ENCODE peak calls at places on chromosome 9, in six cellular contexts. W, K, A, P, G and O are unnamed samples.

GRCh38 chr9:14006586-14007198 is 307.2 kb downstream of the NFIB start:
- DNase-seq in W (no peak), G (no peak), P (no peak), A (no peak), K (no peak), O (no peak)

GRCh38 chr9:124293712-124294504 is 36.2 kb downstream of the NEK6 start:
- DNase-seq in K (no peak), P (no peak), G (no peak), A (no peak), W (no peak), O (no peak)

GRCh38 chr9:69744688-69745380 is 15.0 kb downstream of the PTAR1 start:
- DNase-seq in W (no peak), P (no peak), G (no peak), K (no peak), A (no peak), O (no peak)

GRCh38 chr9:121021294-121021693 is 28.8 kb downstream of the C5 start:
- DNase-seq in P (no peak), K (no peak), W (no peak), G (no peak), A (no peak), O (no peak)

GRCh38 chr9:131503626-131504465 is 1.1 kb downstream of the POMT1 start:
- DNase-seq in G (no peak), A (peak), P (peak), W (peak), K (peak), O (peak)

GRCh38 chr9:130308081-130308571 is 42.6 kb downstream of the HMCN2 start:
- DNase-seq in A (no peak), G (no peak), P (no peak), K (no peak), W (no peak), O (no peak)

GRCh38 chr9:106886111-106887046 is 23.4 kb downstream of the ZNF462 start:
- DNase-seq in P (no peak), K (no peak), A (no peak), W (no peak), G (no peak), O (no peak)

GRCh38 chr9:100581661-100582060 is 3.8 kb downstream of the CAVIN4 start:
- DNase-seq in K (no peak), A (no peak), G (no peak), W (no peak), P (no peak), O (no peak)

GRCh38 chr9:6712041-6712440 is 45.7 kb upstream of the KDM4C start:
- DNase-seq in W (no peak), P (no peak), K (no peak), G (no peak), A (no peak), O (no peak)

GRCh38 chr9:132210472-132211145 is 48.8 kb downstream of the NTNG2 start:
- DNase-seq in P (no peak), A (no peak), G (no peak), W (no peak), K (no peak), O (peak)

GRCh38 chr9:4932681-4933080 is 52.4 kb upstream of the JAK2 start:
- DNase-seq in P (no peak), G (no peak), A (no peak), K (no peak), W (no peak), O (no peak)

GRCh38 chr9:110886832-110887231 is 151.4 kb downstream of the LPAR1 start:
- DNase-seq in A (no peak), P (no peak), G (no peak), K (no peak), W (no peak), O (no peak)

GRCh38 chr9:104927912-104928740 is at the start of gene ABCA1:
- DNase-seq in K (peak), W (peak), P (peak), G (no peak), A (peak), O (peak)

GRCh38 chr9:122090287-122090883 is 2.7 kb downstream of the TTLL11 start:
- DNase-seq in W (no peak), G (no peak), K (no peak), A (no peak), P (peak), O (no peak)

GRCh38 chr9:122091682-122092592 is 1.2 kb downstream of the TTLL11 start:
- DNase-seq in P (no peak), W (no peak), A (no peak), K (no peak), G (no peak), O (peak)

GRCh38 chr9:122095010-122095767 is 2.1 kb upstream of the TTLL11 start:
- DNase-seq in K (peak), P (peak), W (peak), G (no peak), A (peak), O (peak)

GRCh38 chr9:122090981-122091380 is 2.1 kb downstream of the TTLL11 start:
- DNase-seq in G (no peak), A (no peak), K (no peak), W (no peak), P (no peak), O (no peak)

GRCh38 chr9:122092611-122093506 is at the start of gene TTLL11:
- DNase-seq in W (peak), P (peak), G (peak), A (peak), K (peak), O (peak)
- TF ChIP-seq POLR2A in W (peak), P (peak), G (peak), A (peak), K (no peak), O (no peak)

DNA sequence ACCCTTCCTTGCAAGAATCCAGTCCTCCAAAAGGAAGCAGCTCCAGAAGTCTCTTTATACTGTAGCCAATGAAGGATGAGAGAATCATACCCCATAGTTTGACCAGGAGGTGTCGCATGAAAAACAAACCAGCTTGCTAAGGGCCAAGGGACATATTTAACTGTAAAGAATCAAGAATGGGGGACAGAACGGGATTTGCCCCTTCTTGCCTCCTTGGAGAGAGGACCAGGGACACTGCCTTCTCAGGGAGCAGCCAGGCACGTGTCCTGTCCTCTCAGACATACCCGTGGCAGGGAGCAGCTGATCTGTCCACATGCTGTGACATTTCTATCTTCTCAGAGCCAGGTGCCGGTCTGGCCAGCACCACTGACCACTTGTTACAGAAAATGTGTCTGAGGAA is 11.7 kb downstream of the PRUNE2 start:
- DNase-seq in P (no peak), W (no peak), K (peak), A (no peak), G (no peak), O (no peak)
- TF ChIP-seq CTCF in P (no peak), W (no peak), K (peak), A (no peak), G (no peak), O (no peak)

GRCh38 chr9:93673844-93674334 is 97.5 kb downstream of the PHF2 start:
- DNase-seq in P (no peak), G (no peak), A (no peak), W (no peak), K (no peak), O (no peak)
- TF ChIP-seq MYC in P (no peak), G (no peak), A (no peak), W (no peak), K (no peak), O (no peak)

GRCh38 chr9:115034801-115035200 is 83.2 kb downstream of the TNC start:
- DNase-seq in K (no peak), A (no peak), G (no peak), W (no peak), P (no peak), O (no peak)

GRCh38 chr9:115033800-115034199 is 84.2 kb downstream of the TNC start:
- DNase-seq in K (no peak), W (no peak), A (no peak), P (no peak), G (no peak), O (no peak)

GRCh38 chr9:115036691-115037090 is 81.3 kb downstream of the TNC start:
- DNase-seq in G (no peak), A (no peak), K (no peak), P (no peak), W (no peak), O (no peak)

GRCh38 chr9:115038138-115038537 is 79.8 kb downstream of the TNC start:
- DNase-seq in G (no peak), P (no peak), W (no peak), K (no peak), A (no peak), O (no peak)

DNA sequence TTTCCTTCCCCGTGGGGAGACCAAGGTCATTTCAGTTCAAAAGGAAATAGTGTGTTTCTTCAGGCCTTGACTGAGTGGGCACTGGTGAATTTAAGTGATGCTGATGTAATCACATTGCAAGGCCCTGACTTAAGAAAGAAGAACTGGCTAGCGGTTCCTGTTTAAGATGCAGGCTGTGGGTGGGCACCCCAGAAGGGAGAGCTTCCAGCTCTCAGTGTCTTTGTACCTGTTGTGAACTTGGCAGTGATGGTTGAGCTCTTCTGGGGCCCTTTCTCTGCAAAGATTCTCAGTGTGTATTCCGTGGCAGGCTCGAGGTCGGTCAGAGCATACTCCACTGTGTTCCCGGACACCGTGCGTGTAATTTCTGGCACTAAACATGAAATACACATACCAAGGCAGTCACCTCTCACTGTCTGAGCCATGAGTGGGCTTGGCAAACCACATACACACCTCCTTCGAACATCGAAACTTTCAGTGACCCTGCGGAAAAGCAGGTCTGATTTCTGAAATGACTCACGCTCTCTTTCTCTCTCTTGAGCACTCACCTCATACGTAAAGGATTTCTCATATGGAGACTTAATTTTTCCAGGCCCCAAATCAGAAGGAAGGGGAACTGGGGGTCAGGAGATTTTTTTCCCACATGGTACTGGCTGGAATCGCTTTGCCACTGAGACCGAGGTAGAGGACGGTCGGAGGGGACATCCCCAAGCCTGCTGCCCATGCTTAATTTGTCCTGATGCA is 81.9 kb downstream of the TNC start:
- DNase-seq in A (no peak), P (no peak), G (peak), K (no peak), W (no peak), O (peak)
- TF ChIP-seq POLR2A in A (no peak), P (no peak), G (no peak), K (no peak), W (no peak), O (no peak)

GRCh38 chr9:90830051-90830450 is 28.4 kb downstream of the SYK start:
- DNase-seq in G (no peak), K (no peak), A (no peak), P (no peak), W (no peak), O (no peak)
- TF ChIP-seq CTCF in G (no peak), K (no peak), A (no peak), P (no peak), W (no peak), O (no peak)

DNA sequence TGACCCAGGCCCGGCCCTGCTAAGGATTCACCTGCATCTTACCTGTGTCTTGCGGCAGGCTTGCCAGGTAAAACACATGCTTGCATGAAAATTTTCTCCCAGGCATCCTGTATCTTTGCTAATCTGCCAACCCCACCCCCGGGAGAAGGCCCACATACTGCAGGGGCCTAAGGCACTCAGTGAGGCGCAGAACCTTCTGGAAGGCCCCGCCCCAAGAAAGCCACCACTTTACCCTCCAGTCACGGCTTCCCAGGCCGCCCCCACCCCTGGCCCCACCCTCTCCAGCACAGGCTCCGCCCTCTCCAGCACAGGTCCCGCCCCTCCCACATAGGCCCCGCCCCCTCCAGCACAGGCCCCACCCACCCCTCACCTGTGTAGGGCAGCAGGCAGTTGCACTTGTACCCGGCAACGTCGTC is 29.8 kb upstream of the SEC16A start:
- DNase-seq in P (no peak), G (no peak), K (peak), W (peak), A (peak), O (no peak)
- TF ChIP-seq MYC in P (no peak), G (no peak), K (no peak), W (no peak), A (no peak), O (no peak)